ENCODE peak calls at places on chromosomes 11 and 22, in nine cellular contexts. M is right atrium auricular region; J is pancreas; B is colonic mucosa; V is ovary; W is fibroblast of lung; K is CD8-positive, alpha-beta T cell; P is BE2C; C is tibial artery. N is an unnamed sample.

GRCh38 chr11:69852051-69852450 is 32.8 kb upstream of the FGF3 start:
- DNase-seq in M (no peak), J (no peak), B (no peak), V (no peak), W (no peak), K (no peak), P (no peak), C (no peak), N (no peak)

GRCh38 chr11:132605794-132606570 is 926.3 kb downstream of the OPCML start:
- DNase-seq in M (no peak), J (no peak), B (no peak), V (no peak), W (no peak), K (no peak), P (no peak), C (no peak), N (no peak)

GRCh38 chr22:29093980-29094379 is 21.1 kb downstream of the KREMEN1 start:
- DNase-seq in M (no peak), J (no peak), B (no peak), V (no peak), W (peak; percentile 60), K (no peak), P (no peak), C (no peak), N (no peak)

GRCh38 chr22:43620197-43620596 is 191.9 kb downstream of the EFCAB6 start:
- DNase-seq in M (no peak), J (no peak), B (no peak), V (no peak), W (no peak), K (no peak), P (no peak), C (no peak), N (no peak)

GRCh38 chr11:23023319-23023718 is 163.0 kb upstream of the CCDC179 start:
- DNase-seq in M (no peak), J (no peak), B (no peak), V (no peak), W (no peak), K (no peak), P (no peak), C (no peak), N (no peak)

GRCh38 chr11:115180272-115180671 is 323.9 kb downstream of the CADM1 start:
- DNase-seq in M (no peak), J (no peak), B (no peak), V (no peak), W (no peak), K (no peak), P (no peak), C (no peak), N (no peak)

GRCh38 chr11:79198203-79198897 is 242.5 kb downstream of the TENM4 start:
- DNase-seq in M (no peak), J (no peak), B (no peak), V (no peak), W (no peak), K (no peak), P (no peak), C (no peak), N (no peak)

GRCh38 chr11:70299636-70300035 is 29.1 kb downstream of the PPFIA1 start:
- DNase-seq in M (no peak), J (no peak), B (no peak), V (no peak), W (no peak), K (no peak), P (no peak), C (no peak), N (no peak)

GRCh38 chr11:59510917-59511589 is at the start of gene OR4D9:
- DNase-seq in M (no peak), J (no peak), B (no peak), V (no peak), W (no peak), K (no peak), P (no peak), C (no peak), N (no peak)

GRCh38 chr11:65287601-65288000 is 25.8 kb downstream of the POLA2 start:
- DNase-seq in M (no peak), J (no peak), B (no peak), V (no peak), W (no peak), K (no peak), P (no peak), C (no peak), N (no peak)

GRCh38 chr11:67368621-67369020 is 4.8 kb downstream of the CLCF1 start:
- DNase-seq in M (no peak), J (no peak), B (no peak), V (no peak), W (no peak), K (no peak), P (no peak), C (no peak), N (no peak)

GRCh38 chr11:73288873-73289707 is 17.0 kb downstream of the P2RY6 start:
- DNase-seq in M (peak; percentile 85), J (no peak), B (peak; percentile 67), V (peak; percentile 74), W (peak; percentile 85), K (peak; percentile 60), P (peak; percentile 90), C (peak; percentile 86), N (no peak)

GRCh38 chr22:50304528-50305392 is 2.7 kb downstream of the PLXNB2 start:
- DNase-seq in M (no peak), J (peak; percentile 82), B (peak; percentile 77), V (peak; percentile 68), W (peak; percentile 62), K (no peak), P (no peak), C (peak; percentile 92), N (no peak)

GRCh38 chr22:43330178-43331063 is 12.8 kb downstream of the SCUBE1 start:
- DNase-seq in M (no peak), J (no peak), B (no peak), V (no peak), W (no peak), K (no peak), P (no peak), C (no peak), N (no peak)

GRCh38 chr22:40414306-40414705 is 43.9 kb downstream of the SGSM3 start:
- DNase-seq in M (no peak), J (no peak), B (no peak), V (no peak), W (peak; percentile 35), K (no peak), P (no peak), C (peak; percentile 7), N (no peak)

GRCh38 chr22:40414838-40415505 is 44.6 kb downstream of the SGSM3 start:
- DNase-seq in M (no peak), J (no peak), B (no peak), V (no peak), W (no peak), K (no peak), P (no peak), C (peak; percentile 48), N (no peak)

GRCh38 chr22:40412441-40412840 is 42.0 kb downstream of the SGSM3 start:
- DNase-seq in M (no peak), J (no peak), B (no peak), V (no peak), W (no peak), K (no peak), P (no peak), C (no peak), N (no peak)

GRCh38 chr22:40415531-40416266 is 45.3 kb downstream of the SGSM3 start:
- DNase-seq in M (no peak), J (no peak), B (no peak), V (peak; percentile 20), W (no peak), K (no peak), P (no peak), C (no peak), N (no peak)

GRCh38 chr22:40413873-40414272 is 43.5 kb downstream of the SGSM3 start:
- DNase-seq in M (no peak), J (no peak), B (no peak), V (no peak), W (no peak), K (no peak), P (no peak), C (peak; percentile 42), N (no peak)
- H3K4me1 ChIP-seq in M (peaks cover 14% of the 10 kb centered on the region), J (no peaks in the 10 kb centered on the region), B (no peaks in the 10 kb centered on the region), V (peaks cover 2% of the 10 kb centered on the region), W (peaks cover 5% of the 10 kb centered on the region), K (peaks cover 32% of the 10 kb centered on the region), P (peaks cover 8% of the 10 kb centered on the region), C (no peaks in the 10 kb centered on the region), N (no peaks in the 10 kb centered on the region)

DNA sequence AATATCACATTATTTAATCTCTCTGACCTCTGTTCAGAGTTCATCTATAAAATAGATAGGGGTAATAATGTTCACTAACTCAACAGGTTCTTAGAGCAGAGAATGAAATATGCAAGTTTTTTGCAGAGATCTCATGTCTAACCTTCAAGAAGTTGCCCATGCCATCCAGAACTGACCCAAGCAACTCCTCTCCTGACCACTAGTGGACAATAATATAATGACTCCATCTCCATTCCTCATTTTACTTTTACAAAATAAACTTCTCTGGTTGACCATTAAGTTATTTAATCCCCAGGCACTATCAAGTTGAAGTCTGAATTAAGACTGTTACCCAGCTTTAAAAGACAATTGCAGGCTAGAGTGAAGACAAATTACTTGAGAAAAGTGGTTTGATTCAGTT is 382.6 kb downstream of the KCNA4 start:
- DNase-seq in M (no peak), J (no peak), B (no peak), V (no peak), W (no peak), K (no peak), P (no peak), C (no peak), N (no peak)
- TF ChIP-seq CTCF in M (peak; percentile 59), J (no peak), B (no peak), V (no peak), W (no peak), K (no peak), P (no peak), C (no peak), N (no peak)

GRCh38 chr11:128509990-128510389 is 77.4 kb downstream of the ETS1 start:
- DNase-seq in M (no peak), J (no peak), B (no peak), V (no peak), W (peak; percentile 45), K (no peak), P (no peak), C (no peak), N (no peak)
- H3K4me1 ChIP-seq in M (peaks cover 88% of the 10 kb centered on the region), J (peaks cover 11% of the 10 kb centered on the region), B (no peaks in the 10 kb centered on the region), V (peaks cover 31% of the 10 kb centered on the region), W (peaks cover 44% of the 10 kb centered on the region), K (peaks cover 97% of the 10 kb centered on the region), P (peaks cover 24% of the 10 kb centered on the region), C (peaks cover 7% of the 10 kb centered on the region), N (peaks cover 85% of the 10 kb centered on the region)

DNA sequence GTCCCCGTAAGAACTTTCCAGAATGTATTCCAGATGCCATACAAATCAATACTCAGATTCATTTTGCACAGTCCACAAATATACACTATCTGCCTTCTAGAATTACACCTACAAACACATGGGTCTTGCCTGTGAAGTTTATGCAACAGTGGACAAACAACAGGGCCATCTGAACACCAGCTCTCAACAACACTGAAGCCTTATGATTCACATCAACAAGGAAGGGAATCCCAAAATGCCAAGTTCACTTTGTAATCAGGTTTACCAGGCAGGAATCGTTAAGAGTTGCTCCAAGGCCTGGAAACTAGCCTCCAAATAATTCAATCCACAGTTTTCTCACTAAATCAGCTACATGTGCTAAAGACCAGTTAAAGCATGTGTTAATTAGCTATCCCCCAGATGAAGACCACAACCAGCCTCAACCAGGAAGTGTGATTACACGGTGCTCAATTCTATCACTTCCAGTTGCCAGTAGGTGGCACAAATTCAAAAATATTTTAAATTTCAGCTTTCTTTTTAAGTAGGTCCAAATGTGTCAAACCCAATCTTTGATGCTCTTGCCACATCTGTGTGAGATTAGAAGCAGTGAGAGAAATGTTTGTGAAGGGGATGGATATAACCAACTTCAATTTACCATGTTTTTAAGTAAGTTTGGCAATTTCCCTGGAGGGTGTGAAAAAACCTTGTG is 139.1 kb upstream of the BDNF start:
- DNase-seq in M (no peak), J (no peak), B (no peak), V (no peak), W (peak; percentile 27), K (no peak), P (no peak), C (no peak), N (no peak)
- TF ChIP-seq CTCF in M (no peak), J (peak; percentile 13), B (no peak), V (no peak), W (peak; percentile 48), K (no peak), P (peak; percentile 16), C (no peak), N (no peak)

N was measured in thoracic aorta.